ENCODE peak calls at places on chromosome 20, in five cellular contexts. U is adrenal gland, V is foreskin fibroblast, J is keratinocyte, W is HFF-Myc. C is an unnamed sample.
A peak's percentile ranks its signal among the peaks of the same experiment; 100 is the strongest.

GRCh38 chr20:34980543-34981213 is 25.0 kb downstream of the MYH7B start:
- DNase-seq in V (no peak), J (no peak), U (no peak), W (peak; percentile 24), C (no peak)

GRCh38 chr20:64116016-64116415 is 8.7 kb upstream of the NPBWR2 start:
- DNase-seq in W (no peak), J (no peak), V (no peak), U (peak; percentile 10), C (no peak)

GRCh38 chr20:3808141-3808479 is 12.0 kb downstream of the CDC25B start:
- DNase-seq in J (no peak), W (peak; percentile 92), U (peak; percentile 93), V (peak; percentile 95), C (peak; percentile 84)

GRCh38 chr20:24704899-24705298 is 235.5 kb downstream of the SYNDIG1 start:
- DNase-seq in W (no peak), U (no peak), V (no peak), J (no peak), C (no peak)

GRCh38 chr20:4082406-4083102 is 67.2 kb upstream of the RNF24 start:
- DNase-seq in W (no peak), J (no peak), U (peak; percentile 86), V (peak; percentile 73), C (no peak)

GRCh38 chr20:20360464-20360863 is 7.4 kb upstream of the INSM1 start:
- DNase-seq in J (peak; percentile 17), U (peak; percentile 32), V (peak; percentile 52), W (peak; percentile 21), C (peak; percentile 20)

GRCh38 chr20:63736893-63737689 is 627 bp downstream of the LIME1 start:
- DNase-seq in J (no peak), W (no peak), V (no peak), U (peak; percentile 30), C (no peak)

GRCh38 chr20:34680586-34680985 is 3.7 kb upstream of the PIGU start:
- DNase-seq in J (no peak), U (no peak), W (no peak), V (no peak), C (no peak)

GRCh38 chr20:50635014-50635557 is 56.3 kb downstream of the RIPOR3 start:
- DNase-seq in J (no peak), U (no peak), V (no peak), W (no peak), C (no peak)

GRCh38 chr20:41329435-41330342 is 10.9 kb upstream of the LPIN3 start:
- DNase-seq in W (peak; percentile 97), J (peak; percentile 89), V (peak; percentile 100), U (peak; percentile 95), C (peak; percentile 97)

GRCh38 chr20:25136643-25137559 is 55.0 kb upstream of the VSX1 start:
- DNase-seq in U (peak; percentile 54), V (peak; percentile 95), W (peak; percentile 37), J (peak; percentile 2), C (peak; percentile 79)

GRCh38 chr20:32213870-32214269 is 6.2 kb downstream of the POFUT1 start:
- DNase-seq in V (no peak), U (no peak), J (no peak), W (no peak), C (no peak)

GRCh38 chr20:723756-724155 is 44.5 kb downstream of the SLC52A3 start:
- DNase-seq in U (no peak), J (no peak), V (no peak), W (no peak), C (no peak)

GRCh38 chr20:36969478-36970186 is 18.1 kb upstream of the SAMHD1 start:
- DNase-seq in J (no peak), W (no peak), V (no peak), U (no peak), C (no peak)

GRCh38 chr20:44073011-44073674 is 113.8 kb downstream of the JPH2 start:
- DNase-seq in W (no peak), U (no peak), V (no peak), J (no peak), C (no peak)

GRCh38 chr20:41135187-41135887 is 2.0 kb upstream of the PLCG1 start:
- DNase-seq in V (no peak), J (no peak), W (no peak), U (no peak), C (no peak)

GRCh38 chr20:50271674-50272412 is 81.2 kb downstream of the CEBPB start:
- DNase-seq in W (no peak), U (peak; percentile 64), V (no peak), J (no peak), C (no peak)

GRCh38 chr20:32017711-32018251 is 7.5 kb downstream of the CCM2L start:
- DNase-seq in U (no peak), J (no peak), W (no peak), V (no peak), C (no peak)

GRCh38 chr20:1186367-1186991 is 1.7 kb upstream of the TMEM74B start:
- DNase-seq in W (no peak), U (no peak), J (no peak), V (no peak), C (no peak)

GRCh38 chr20:24701668-24702067 is 232.2 kb downstream of the SYNDIG1 start:
- DNase-seq in U (no peak), V (no peak), J (no peak), W (no peak), C (no peak)

GRCh38 chr20:34066476-34067090 is 45.5 kb downstream of the EIF2S2 start:
- DNase-seq in U (no peak), J (no peak), W (peak; percentile 56), V (no peak), C (peak; percentile 34)

GRCh38 chr20:2103454-2104153 is 2.0 kb downstream of the STK35 start:
- DNase-seq in V (no peak), J (no peak), W (no peak), U (no peak), C (no peak)

GRCh38 chr20:53652090-53652858 is 58.6 kb upstream of the ZNF217 start:
- DNase-seq in W (no peak), V (no peak), U (no peak), J (no peak), C (no peak)

GRCh38 chr20:23668477-23668951 is 20.3 kb downstream of the CST4 start:
- DNase-seq in J (no peak), U (peak; percentile 29), V (no peak), W (peak; percentile 40), C (no peak)

GRCh38 chr20:13771853-13772453 is 12.8 kb downstream of the ESF1 start:
- DNase-seq in U (no peak), W (no peak), J (no peak), V (no peak), C (no peak)

GRCh38 chr20:20549699-20550098 is 162.7 kb downstream of the RALGAPA2 start:
- DNase-seq in V (no peak), J (peak; percentile 93), U (no peak), W (peak; percentile 11), C (peak; percentile 38)

GRCh38 chr20:55415567-55416142 is 589.7 kb downstream of the CBLN4 start:
- DNase-seq in J (no peak), U (no peak), W (no peak), V (no peak), C (no peak)

GRCh38 chr20:59560588-59561227 is 43.6 kb upstream of the PHACTR3 start:
- DNase-seq in V (no peak), W (no peak), U (no peak), J (no peak), C (no peak)
- TF ChIP-seq CTCF in V (peak; percentile 66), W (peak; percentile 49), U (peak; percentile 33), J (peak; percentile 39), C (peak; percentile 59)

GRCh38 chr20:62363920-62364851 is 2.9 kb downstream of the LAMA5 start:
- DNase-seq in V (no peak), U (peak; percentile 68), J (no peak), W (no peak), C (no peak)
- H3K4me3 ChIP-seq in V (no peak overlapping the region), U (no peak overlapping the region), J (peak overlapping the region; percentile 92), W (no peak overlapping the region), C (no peak overlapping the region)

GRCh38 chr20:19143890-19144289 is 68.6 kb upstream of the SLC24A3 start:
- DNase-seq in J (no peak), V (no peak), U (no peak), W (no peak), C (no peak)
- TF ChIP-seq CTCF in J (no peak), V (no peak), U (no peak), W (no peak), C (no peak)

DNA sequence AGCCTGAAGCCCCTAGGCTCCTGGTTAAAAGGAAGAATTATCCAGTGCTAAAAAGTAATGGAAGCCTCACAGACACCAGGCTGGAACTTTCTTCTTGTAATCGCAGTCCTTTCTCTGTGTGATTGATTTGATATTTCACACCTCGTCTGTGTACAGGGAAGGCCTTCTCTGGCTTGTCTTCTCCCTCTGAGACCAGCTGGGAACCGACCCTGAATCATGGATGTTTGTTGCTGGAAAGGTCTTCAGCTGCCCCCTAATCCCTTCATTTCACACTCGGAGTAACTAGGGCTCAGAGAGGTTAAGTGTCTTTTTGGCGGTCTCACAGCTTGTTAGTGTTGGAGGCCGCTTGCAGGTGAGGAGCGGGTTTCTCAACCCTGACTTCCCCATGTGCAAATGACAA is 500.2 kb upstream of the CDH4 start:
- DNase-seq in J (no peak), W (no peak), V (no peak), U (no peak), C (no peak)
- H3K4me3 ChIP-seq in J (no peak overlapping the region), W (no peak overlapping the region), V (no peak overlapping the region), U (no peak overlapping the region), C (no peak overlapping the region)

DNA sequence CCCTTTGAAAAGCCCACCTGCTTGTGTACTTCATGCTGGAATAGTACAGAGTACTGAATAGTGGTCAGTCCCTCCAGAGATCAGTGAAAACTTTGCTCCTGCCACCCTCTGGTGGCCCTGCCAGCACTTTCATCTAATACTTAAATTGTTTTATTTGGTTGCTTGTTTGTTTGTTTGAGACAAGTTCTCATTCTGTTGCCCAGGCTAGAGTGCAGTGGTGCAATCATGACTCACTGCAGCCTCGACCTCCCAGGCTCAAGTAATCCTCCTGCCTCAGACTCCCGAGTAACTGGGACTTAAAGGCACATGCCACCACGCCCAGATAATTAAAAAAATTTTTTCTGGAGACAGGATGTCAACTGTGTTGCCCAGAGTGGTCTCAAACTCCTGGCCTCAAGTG is 9.1 kb downstream of the FAM83D start:
- DNase-seq in V (peak; percentile 6), U (no peak), J (no peak), W (no peak), C (no peak)
- TF ChIP-seq CTCF in V (peak; percentile 27), U (no peak), J (peak; percentile 24), W (peak; percentile 20), C (peak; percentile 19)

GRCh38 chr20:48599106-48599747 is 228.6 kb downstream of the PREX1 start:
- DNase-seq in V (no peak), W (no peak), J (no peak), U (peak; percentile 6), C (no peak)

GRCh38 chr20:48597521-48598302 is 230.1 kb downstream of the PREX1 start:
- DNase-seq in J (no peak), U (no peak), V (no peak), W (no peak), C (no peak)

GRCh38 chr20:48595495-48596475 is 232.0 kb downstream of the PREX1 start:
- DNase-seq in V (no peak), W (no peak), U (no peak), J (no peak), C (no peak)

GRCh38 chr20:48594533-48594932 is 233.3 kb downstream of the PREX1 start:
- DNase-seq in V (no peak), U (no peak), J (no peak), W (no peak), C (no peak)

GRCh38 chr20:48596499-48596898 is 231.3 kb downstream of the PREX1 start:
- DNase-seq in W (no peak), U (no peak), V (no peak), J (no peak), C (no peak)
- H3K4me3 ChIP-seq in W (no peak overlapping the region), U (no peak overlapping the region), V (no peak overlapping the region), J (no peak overlapping the region), C (no peak overlapping the region)

GRCh38 chr20:62238569-62239277 is 402 bp downstream of the OSBPL2 start:
- DNase-seq in V (no peak), U (no peak), J (no peak), W (no peak), C (no peak)
- TF ChIP-seq CTCF in V (no peak), U (no peak), J (no peak), W (no peak), C (no peak)

C was measured in AG09309.